ENCODE peak calls at places on chromosomes 11 and 22, in four cellular contexts. E, J, X and W are unnamed samples.

GRCh38 chr11:76120513-76121081 is 85.7 kb downstream of the WNT11 start:
- DNase-seq in E (peak), J (no peak), X (no peak), W (no peak)

GRCh38 chr11:70740475-70740825 is 342.1 kb downstream of the CTTN start:
- DNase-seq in E (no peak), J (no peak), X (no peak), W (no peak)

GRCh38 chr11:47004595-47005033 is 68.1 kb downstream of the CSTPP1 start:
- DNase-seq in E (peak), J (peak), X (peak), W (peak)

GRCh38 chr11:78253797-78254196 is 65.1 kb downstream of the USP35 start:
- DNase-seq in E (peak), J (no peak), X (no peak), W (no peak)

GRCh38 chr11:102390667-102391449 is 43.8 kb downstream of the BIRC2 start:
- DNase-seq in E (peak), J (peak), X (peak), W (no peak)

GRCh38 chr22:23826510-23827350 is 12.1 kb downstream of the DERL3 start:
- DNase-seq in E (peak), J (peak), X (peak), W (no peak)

GRCh38 chr22:46794067-46794466 is 31.6 kb downstream of the TBC1D22A start:
- DNase-seq in E (no peak), J (peak), X (peak), W (no peak)

GRCh38 chr22:50607366-50608020 is 6.9 kb downstream of the MAPK8IP2 start:
- DNase-seq in E (no peak), J (no peak), X (no peak), W (no peak)

GRCh38 chr11:113176971-113177370 is 137.4 kb upstream of the TTC12 start:
- DNase-seq in E (peak), J (no peak), X (no peak), W (no peak)

GRCh38 chr11:130992788-130993187 is 76.5 kb upstream of the SNX19 start:
- DNase-seq in E (no peak), J (peak), X (no peak), W (no peak)

GRCh38 chr11:10322830-10323792 is 18.2 kb downstream of the ADM start:
- DNase-seq in E (peak), J (no peak), X (peak), W (no peak)

GRCh38 chr22:35728639-35729308 is 11.1 kb downstream of the APOL5 start:
- DNase-seq in E (no peak), J (peak), X (no peak), W (no peak)

GRCh38 chr11:76123243-76123642 is 83.1 kb downstream of the WNT11 start:
- DNase-seq in E (no peak), J (no peak), X (no peak), W (no peak)

GRCh38 chr11:4577761-4578160 is 3.8 kb upstream of the OR52I2 start:
- DNase-seq in E (no peak), J (no peak), X (no peak), W (no peak)

GRCh38 chr22:32100711-32101110 is 57.6 kb downstream of the SLC5A1 start:
- DNase-seq in E (no peak), J (no peak), X (no peak), W (no peak)

GRCh38 chr22:32106930-32107329 is 52.2 kb downstream of the C22orf42 start:
- DNase-seq in E (peak), J (no peak), X (no peak), W (no peak)

GRCh38 chr22:32103648-32104326 is 55.3 kb downstream of the C22orf42 start:
- DNase-seq in E (peak), J (no peak), X (no peak), W (no peak)
- TF ChIP-seq CTCF in E (peak), J (no peak), X (no peak), W (no peak)

GRCh38 chr11:116605543-116605942 is 167.2 kb downstream of the BUD13 start:
- DNase-seq in E (peak), J (no peak), X (peak), W (peak)
- TF ChIP-seq CTCF in E (peak), J (peak), X (no peak), W (no peak)

GRCh38 chr22:39316440-39317083 is 2.9 kb downstream of the RPL3 start:
- DNase-seq in E (peak), J (no peak), X (peak), W (no peak)

GRCh38 chr22:39312410-39312809 is 7.0 kb downstream of the RPL3 start:
- DNase-seq in E (no peak), J (no peak), X (no peak), W (no peak)

GRCh38 chr22:39315389-39315788 is 4.0 kb downstream of the RPL3 start:
- DNase-seq in E (peak), J (no peak), X (no peak), W (no peak)

GRCh38 chr22:39313258-39314001 is 6.0 kb downstream of the RPL3 start:
- DNase-seq in E (no peak), J (no peak), X (no peak), W (no peak)

DNA sequence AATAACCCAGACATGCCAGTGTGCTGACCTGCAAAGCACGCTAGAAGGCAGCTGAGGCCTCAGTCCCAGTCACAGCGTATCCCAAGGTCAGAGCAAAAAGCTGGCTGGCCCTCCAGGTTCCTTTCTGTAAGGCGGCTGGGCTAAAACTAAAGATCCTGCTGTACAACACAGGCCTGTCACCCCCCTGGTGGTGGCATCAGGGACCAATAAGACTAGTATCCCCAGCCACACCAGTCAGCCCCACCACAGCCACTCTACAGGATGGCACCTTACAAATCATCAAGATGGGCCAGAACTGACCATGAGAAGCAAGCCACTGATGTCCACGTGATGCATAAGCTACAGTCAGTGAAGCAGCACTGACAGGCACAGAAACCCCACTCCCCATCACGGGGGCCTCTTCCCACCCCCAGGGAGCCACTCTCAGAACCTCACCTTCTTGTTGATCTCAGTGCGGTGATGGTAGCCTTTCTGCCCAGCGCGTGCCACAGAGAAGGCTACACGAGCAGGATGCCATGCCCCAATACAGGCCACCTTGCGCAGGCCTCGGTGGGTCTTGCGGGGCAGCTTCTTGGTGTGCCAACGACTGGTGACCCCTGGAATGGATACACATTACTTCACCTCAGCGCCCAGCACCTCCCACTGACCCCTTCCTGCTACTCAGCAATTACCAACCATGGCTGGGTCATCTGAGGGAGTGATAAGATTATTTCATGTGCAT is 5.0 kb downstream of the RPL3 start:
- DNase-seq in E (no peak), J (no peak), X (no peak), W (no peak)
- TF ChIP-seq CTCF in E (peak), J (no peak), X (no peak), W (no peak)

DNA sequence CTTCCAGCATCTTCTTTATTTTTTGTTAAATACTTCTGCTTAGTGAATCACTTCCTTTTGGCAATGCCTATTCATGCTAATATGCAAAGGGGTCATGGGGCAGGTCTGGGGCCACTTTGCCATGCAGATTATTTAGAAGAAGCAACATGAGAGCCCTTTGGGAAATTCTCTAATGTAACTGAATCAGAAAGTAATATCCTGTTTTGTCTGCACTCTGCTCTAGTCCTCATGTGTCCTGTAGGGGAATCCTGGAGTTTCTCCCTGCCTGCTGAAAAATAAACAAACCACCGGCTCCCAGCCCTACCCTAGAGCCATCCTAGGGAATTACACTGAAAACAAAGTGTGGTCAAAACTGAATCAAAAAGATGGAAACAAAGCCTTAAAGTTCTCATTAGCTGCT is 176.4 kb upstream of the POU2AF2 start:
- DNase-seq in E (peak), J (no peak), X (no peak), W (no peak)
- TF ChIP-seq CTCF in E (peak), J (no peak), X (no peak), W (no peak)

DNA sequence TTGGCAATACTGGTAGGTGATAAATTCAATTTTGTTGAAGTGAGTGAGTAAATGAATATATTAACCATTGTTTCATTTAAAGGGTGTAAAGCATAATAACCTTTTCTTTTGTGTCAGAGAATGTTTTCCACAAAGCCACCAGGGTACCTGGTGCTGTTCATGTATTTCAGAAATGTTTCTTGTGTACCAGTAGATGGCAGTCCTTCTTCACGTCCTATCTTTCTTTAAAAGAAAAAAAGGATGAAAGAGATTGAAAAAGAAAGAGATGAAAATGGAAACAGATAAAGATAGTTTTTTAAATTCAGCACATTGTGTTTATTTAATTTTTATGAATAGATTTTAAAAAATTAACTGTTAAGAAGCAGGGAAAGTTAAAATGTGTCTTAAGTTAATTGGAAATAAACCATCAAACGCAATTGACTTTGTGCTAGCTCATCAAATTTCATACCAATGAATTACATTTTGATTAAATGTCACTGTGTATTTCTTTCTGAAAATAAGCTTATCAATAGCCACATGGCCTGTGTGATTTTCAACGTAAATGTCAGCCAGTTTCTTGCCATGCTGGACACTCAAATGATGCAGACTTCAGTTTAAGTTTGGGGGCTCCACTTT is 65.5 kb upstream of the CHORDC1 start:
- DNase-seq in E (peak), J (no peak), X (no peak), W (no peak)
- TF ChIP-seq CTCF in E (peak), J (peak), X (no peak), W (peak)